ENCODE peak calls at places on chromosomes 5 and 9, in four cellular contexts. One of them, this sample, is unnamed.

GRCh38 chr5:135269828-135270545 is 129.0 kb downstream of the MACROH2A1 start:
- DNase-seq in islet precursor cell: peak
- DNase-seq in C1 segment of cervical spinal cord: no peak
- DNase-seq in effector CD4-positive, alpha-beta T cell: no peak
- DNase-seq in this sample: no peak

GRCh38 chr5:31733365-31733764 is 94.4 kb downstream of the PDZD2 start:
- DNase-seq in islet precursor cell: no peak
- DNase-seq in C1 segment of cervical spinal cord: peak
- DNase-seq in effector CD4-positive, alpha-beta T cell: no peak
- DNase-seq in this sample: no peak

GRCh38 chr9:94805585-94805984 is 79.1 kb downstream of the AOPEP start:
- DNase-seq in islet precursor cell: no peak
- DNase-seq in C1 segment of cervical spinal cord: no peak
- DNase-seq in effector CD4-positive, alpha-beta T cell: no peak
- DNase-seq in this sample: peak

GRCh38 chr5:34656700-34657549 is 797 bp downstream of the RAI14 start:
- DNase-seq in islet precursor cell: no peak
- DNase-seq in C1 segment of cervical spinal cord: no peak
- DNase-seq in effector CD4-positive, alpha-beta T cell: no peak
- DNase-seq in this sample: no peak

GRCh38 chr5:60996368-60996767 is 51.4 kb downstream of the NDUFAF2 start:
- DNase-seq in islet precursor cell: no peak
- DNase-seq in C1 segment of cervical spinal cord: no peak
- DNase-seq in effector CD4-positive, alpha-beta T cell: no peak
- DNase-seq in this sample: no peak

GRCh38 chr9:124290053-124290581 is 32.4 kb downstream of the NEK6 start:
- DNase-seq in islet precursor cell: no peak
- DNase-seq in C1 segment of cervical spinal cord: no peak
- DNase-seq in effector CD4-positive, alpha-beta T cell: no peak
- DNase-seq in this sample: no peak

GRCh38 chr5:67414712-67415111 is 218.1 kb upstream of the CD180 start:
- DNase-seq in islet precursor cell: no peak
- DNase-seq in C1 segment of cervical spinal cord: no peak
- DNase-seq in effector CD4-positive, alpha-beta T cell: no peak
- DNase-seq in this sample: no peak

GRCh38 chr9:121640076-121640475 is 11.4 kb upstream of the DAB2IP start:
- DNase-seq in islet precursor cell: peak
- DNase-seq in C1 segment of cervical spinal cord: no peak
- DNase-seq in effector CD4-positive, alpha-beta T cell: no peak
- DNase-seq in this sample: no peak

GRCh38 chr5:3654515-3654914 is 58.9 kb downstream of the IRX1 start:
- DNase-seq in islet precursor cell: peak
- DNase-seq in C1 segment of cervical spinal cord: no peak
- DNase-seq in effector CD4-positive, alpha-beta T cell: no peak
- DNase-seq in this sample: no peak

GRCh38 chr5:16853511-16853910 is 82.6 kb downstream of the MYO10 start:
- DNase-seq in islet precursor cell: no peak
- DNase-seq in C1 segment of cervical spinal cord: no peak
- DNase-seq in effector CD4-positive, alpha-beta T cell: no peak
- DNase-seq in this sample: no peak

GRCh38 chr5:177040814-177041410 is 18.4 kb downstream of the ZNF346 start:
- DNase-seq in islet precursor cell: no peak
- DNase-seq in C1 segment of cervical spinal cord: no peak
- DNase-seq in effector CD4-positive, alpha-beta T cell: no peak
- DNase-seq in this sample: no peak

GRCh38 chr9:2583308-2584013 is 38.1 kb upstream of the VLDLR start:
- DNase-seq in islet precursor cell: no peak
- DNase-seq in C1 segment of cervical spinal cord: no peak
- DNase-seq in effector CD4-positive, alpha-beta T cell: no peak
- DNase-seq in this sample: no peak

GRCh38 chr9:134545213-134546211 is 96.1 kb upstream of the COL5A1 start:
- DNase-seq in islet precursor cell: no peak
- DNase-seq in C1 segment of cervical spinal cord: no peak
- DNase-seq in effector CD4-positive, alpha-beta T cell: no peak
- DNase-seq in this sample: no peak

GRCh38 chr9:135805422-135806022 is 101.8 kb downstream of the CAMSAP1 start:
- DNase-seq in islet precursor cell: no peak
- DNase-seq in C1 segment of cervical spinal cord: no peak
- DNase-seq in effector CD4-positive, alpha-beta T cell: no peak
- DNase-seq in this sample: no peak

This sample was measured in pulmonary artery endothelial cell.